ENCODE peak calls at places on chromosomes 4 and X, in four cellular contexts. O is GM19239, Y is tibial nerve, Z is IMR-90. R is an unnamed sample.

GRCh38 chr4:118765399-118765798 is 70.5 kb downstream of the SEC24D start:
- DNase-seq in Z (peak; percentile 99), Y (no peak), O (no peak), R (no peak)

GRCh38 chr4:76634239-76634638 is 199.2 kb downstream of the SHROOM3 start:
- DNase-seq in Y (no peak), Z (peak; percentile 65), O (no peak), R (no peak)

GRCh38 chr4:2266181-2266580 is 4.3 kb upstream of the MXD4 start:
- DNase-seq in Z (no peak), Y (peak; percentile 38), O (no peak), R (no peak)

GRCh38 chr4:101345596-101346311 is 1.6 kb downstream of the PPP3CA start:
- DNase-seq in O (peak; percentile 20), Z (peak; percentile 39), Y (peak; percentile 21), R (peak; percentile 37)

GRCh38 chr4:40693946-40694345 is 55.8 kb upstream of the NSUN7 start:
- DNase-seq in Z (no peak), Y (no peak), O (no peak), R (no peak)

GRCh38 chr4:101187837-101188236 is 159.5 kb downstream of the PPP3CA start:
- DNase-seq in Y (no peak), O (no peak), Z (no peak), R (no peak)

GRCh38 chrX:106946449-106946848 is 26.2 kb downstream of the CLDN2 start:
- DNase-seq in O (no peak), Y (no peak), Z (no peak), R (no peak)

GRCh38 chr4:169958629-169959028 is 67.6 kb downstream of the MFAP3L start:
- DNase-seq in Y (no peak), Z (no peak), O (no peak), R (no peak)

GRCh38 chr4:107866726-107867125 is 42.0 kb downstream of the SGMS2 start:
- DNase-seq in Z (no peak), Y (no peak), O (no peak), R (no peak)

GRCh38 chr4:189202869-189203271 is 737.8 kb upstream of the FRG1 start:
- DNase-seq in Y (no peak), Z (peak; percentile 89), O (no peak), R (no peak)

GRCh38 chrX:43564953-43565352 is 91.1 kb upstream of the MAOA start:
- DNase-seq in O (no peak), Z (no peak), Y (no peak), R (no peak)

R was measured in GM12891.